ENCODE peak calls at places on chromosomes 2 and 18, in ten cellular contexts. M is cardiac muscle cell, F is upper lobe of right lung, A is right cardiac atrium, O is fibroblast of lung, V is suprapubic skin, H is hepatocyte, S is tibial nerve, T is ovary, X is colonic mucosa. N is an unnamed sample.

GRCh38 chr2:216636570-216637450 is 3.6 kb downstream of the IGFBP2 start:
- DNase-seq in M (peak; percentile 15), F (no peak), A (peak; percentile 46), O (peak; percentile 56), V (no peak), H (peak; percentile 86), S (no peak), T (no peak), X (peak; percentile 88), N (peak; percentile 78)

GRCh38 chr18:72675394-72675793 is 131.3 kb upstream of the CBLN2 start:
- DNase-seq in M (no peak), F (no peak), A (no peak), O (no peak), V (no peak), H (peak; percentile 21), S (no peak), T (no peak), X (no peak), N (peak; percentile 0)

GRCh38 chr2:70937866-70938579 is 2.3 kb downstream of the ATP6V1B1 start:
- DNase-seq in M (no peak), F (peak; percentile 39), A (no peak), O (no peak), V (no peak), H (peak; percentile 8), S (no peak), T (no peak), X (no peak), N (peak; percentile 31)

GRCh38 chr18:42094875-42095274 is 139.8 kb downstream of the PIK3C3 start:
- DNase-seq in M (no peak), F (no peak), A (no peak), O (no peak), V (no peak), H (no peak), S (no peak), T (no peak), X (no peak), N (no peak)

GRCh38 chr2:217360111-217360510 is 500.2 kb upstream of the TNP1 start:
- DNase-seq in M (no peak), F (no peak), A (peak; percentile 53), O (no peak), V (no peak), H (no peak), S (no peak), T (peak; percentile 40), X (no peak), N (no peak)

GRCh38 chr2:3571284-3571683 is 3.8 kb upstream of the RPS7 start:
- DNase-seq in M (no peak), F (no peak), A (no peak), O (peak; percentile 47), V (no peak), H (no peak), S (no peak), T (no peak), X (no peak), N (no peak)

GRCh38 chr18:6004683-6005082 is 109.4 kb upstream of the TMEM200C start:
- DNase-seq in M (no peak), F (no peak), A (no peak), O (no peak), V (no peak), H (no peak), S (no peak), T (no peak), X (no peak), N (no peak)

GRCh38 chr2:136243638-136244557 is 125.9 kb upstream of the CXCR4 start:
- DNase-seq in M (no peak), F (no peak), A (no peak), O (no peak), V (no peak), H (no peak), S (no peak), T (no peak), X (no peak), N (no peak)

GRCh38 chr2:236731767-236732580 is 162.3 kb downstream of the ACKR3 start:
- DNase-seq in M (peak; percentile 91), F (no peak), A (peak; percentile 92), O (peak; percentile 67), V (peak; percentile 88), H (peak; percentile 72), S (peak; percentile 73), T (peak; percentile 70), X (peak; percentile 35), N (no peak)

GRCh38 chr2:231563378-231563961 is 29.2 kb upstream of the TEX44 start:
- DNase-seq in M (peak; percentile 71), F (no peak), A (peak; percentile 72), O (peak; percentile 61), V (no peak), H (peak; percentile 80), S (no peak), T (peak; percentile 58), X (peak; percentile 38), N (peak; percentile 64)

GRCh38 chr2:905091-905832 is 45.4 kb upstream of the SNTG2 start:
- DNase-seq in M (no peak), F (no peak), A (no peak), O (no peak), V (no peak), H (no peak), S (no peak), T (no peak), X (no peak), N (no peak)

GRCh38 chr2:147108553-147108952 is 736.3 kb upstream of the ACVR2A start:
- DNase-seq in M (peak; percentile 27), F (no peak), A (no peak), O (peak; percentile 9), V (no peak), H (no peak), S (no peak), T (no peak), X (no peak), N (no peak)

GRCh38 chr2:136874258-136874657 is 108.9 kb downstream of the THSD7B start:
- DNase-seq in M (no peak), F (no peak), A (no peak), O (no peak), V (no peak), H (peak; percentile 36), S (no peak), T (no peak), X (no peak), N (no peak)

GRCh38 chr2:10977003-10977402 is 65.3 kb downstream of the KCNF1 start:
- DNase-seq in M (peak; percentile 18), F (peak; percentile 59), A (no peak), O (peak; percentile 22), V (no peak), H (no peak), S (no peak), T (no peak), X (no peak), N (no peak)

GRCh38 chr18:49094979-49095632 is 144.3 kb upstream of the SMAD7 start:
- DNase-seq in M (peak; percentile 77), F (no peak), A (no peak), O (peak; percentile 92), V (no peak), H (no peak), S (no peak), T (no peak), X (no peak), N (no peak)

GRCh38 chr18:57437782-57438668 is 2.9 kb downstream of the ONECUT2 start:
- DNase-seq in M (peak; percentile 73), F (no peak), A (peak; percentile 61), O (peak; percentile 15), V (no peak), H (peak; percentile 83), S (no peak), T (no peak), X (peak; percentile 55), N (peak; percentile 73)

DNA sequence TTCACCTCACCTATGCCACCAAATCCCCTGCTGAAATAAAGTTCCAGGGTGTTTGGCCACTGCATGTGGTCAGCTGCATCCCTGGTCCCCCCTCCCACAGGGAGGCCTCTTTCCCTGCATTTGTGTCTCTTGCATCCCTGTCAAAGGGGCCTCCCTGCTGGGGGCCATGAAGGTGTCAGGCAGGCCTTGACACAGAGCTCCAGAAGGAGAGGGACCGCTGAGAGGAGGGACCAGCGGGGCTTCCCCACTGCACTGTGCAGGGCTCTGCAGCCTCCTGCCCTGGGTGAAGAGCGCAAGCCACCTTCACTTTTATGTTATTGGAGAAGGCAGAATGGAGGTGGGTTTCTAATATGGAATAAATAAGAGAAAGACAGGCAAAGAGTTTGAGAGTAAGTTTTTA is 230.2 kb downstream of the ANKRD30B start:
- DNase-seq in M (no peak), F (no peak), A (no peak), O (no peak), V (no peak), H (no peak), S (no peak), T (no peak), X (no peak), N (no peak)
- H3K9me3 ChIP-seq in M (no peaks in the 10 kb centered on the region), F (no peaks in the 10 kb centered on the region), A (no peaks in the 10 kb centered on the region), O (no peaks in the 10 kb centered on the region), V (no peaks in the 10 kb centered on the region), H (no peaks in the 10 kb centered on the region), S (no peaks in the 10 kb centered on the region), T (no peaks in the 10 kb centered on the region), X (no peaks in the 10 kb centered on the region), N (no peaks in the 10 kb centered on the region)

DNA sequence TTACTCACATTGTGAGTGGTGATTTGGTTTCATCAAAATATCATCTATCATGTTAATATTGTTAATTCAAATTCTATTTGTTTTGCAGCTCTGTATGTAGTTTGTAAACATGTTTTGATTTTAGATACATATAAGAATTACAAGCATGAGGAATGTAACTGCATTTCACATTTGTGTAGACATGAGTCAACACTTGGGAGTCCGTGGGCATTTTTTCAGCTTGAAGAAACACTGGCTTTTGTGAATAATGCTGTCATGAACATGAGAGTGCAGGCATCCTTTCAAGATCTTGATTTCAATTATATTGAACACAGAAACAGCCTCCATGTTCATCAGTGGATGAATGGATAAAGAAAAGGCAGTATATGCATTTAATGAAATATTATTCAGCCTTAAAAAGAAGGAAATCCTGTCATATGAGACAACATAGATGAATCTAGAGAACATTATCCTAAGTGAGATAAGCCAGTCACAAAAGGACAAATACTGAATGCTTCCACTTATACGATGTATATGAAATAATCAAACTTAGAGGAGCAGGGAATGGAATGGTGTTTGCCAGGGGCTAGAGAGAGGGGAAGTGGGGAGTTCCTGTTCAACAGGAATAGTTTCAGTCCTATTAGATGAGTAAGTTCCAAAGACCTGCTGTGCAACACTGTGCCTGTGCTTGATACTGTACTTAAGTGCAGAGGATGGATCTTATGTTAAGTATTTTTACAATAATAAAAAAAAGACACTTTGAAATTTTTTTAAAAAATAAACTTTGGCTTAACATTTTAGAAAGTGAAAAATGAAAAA is 194.9 kb downstream of the LRATD1 start:
- DNase-seq in M (no peak), F (no peak), A (no peak), O (no peak), V (no peak), H (no peak), S (no peak), T (no peak), X (no peak), N (no peak)
- H3K4me1 ChIP-seq in M (no peaks in the 10 kb centered on the region), F (no peaks in the 10 kb centered on the region), A (no peaks in the 10 kb centered on the region), O (no peaks in the 10 kb centered on the region), V (no peaks in the 10 kb centered on the region), H (no peaks in the 10 kb centered on the region), S (no peaks in the 10 kb centered on the region), T (no peaks in the 10 kb centered on the region), X (no peaks in the 10 kb centered on the region), N (no peaks in the 10 kb centered on the region)

GRCh38 chr2:79547568-79547967 is 34.7 kb downstream of the CTNNA2 start:
- DNase-seq in M (no peak), F (no peak), A (no peak), O (no peak), V (no peak), H (no peak), S (no peak), T (no peak), X (no peak), N (no peak)
- H3K9me3 ChIP-seq in M (no peaks in the 10 kb centered on the region), F (peaks cover 15% of the 10 kb centered on the region), A (peaks cover 3% of the 10 kb centered on the region), O (no peaks in the 10 kb centered on the region), V (peaks cover 51% of the 10 kb centered on the region), H (no peaks in the 10 kb centered on the region), S (peaks cover 3% of the 10 kb centered on the region), T (no peaks in the 10 kb centered on the region), X (no peaks in the 10 kb centered on the region), N (peaks cover 10% of the 10 kb centered on the region)

GRCh38 chr2:62207480-62207879 is 11.6 kb downstream of the B3GNT2 start:
- DNase-seq in M (no peak), F (no peak), A (no peak), O (no peak), V (no peak), H (no peak), S (no peak), T (no peak), X (no peak), N (no peak)
- H3K4me1 ChIP-seq in M (peaks cover 4% of the 10 kb centered on the region), F (peaks cover 38% of the 10 kb centered on the region), A (peaks cover 20% of the 10 kb centered on the region), O (no peaks in the 10 kb centered on the region), V (peaks cover 19% of the 10 kb centered on the region), H (peaks cover 3% of the 10 kb centered on the region), S (no peaks in the 10 kb centered on the region), T (peaks cover 18% of the 10 kb centered on the region), X (no peaks in the 10 kb centered on the region), N (no peaks in the 10 kb centered on the region)

N was measured in Caco-2.